ENCODE peak calls at places on chromosome 1, in ten cellular contexts. K, Z, T, X, B, L, V, H, F and A are unnamed samples.
A peak's percentile ranks its signal among the peaks of the same experiment; 100 is the strongest.

GRCh38 chr1:172185206-172185605 is 235.3 kb upstream of the C1orf105 start:
- DNase-seq in L (no peak), F (no peak), X (no peak), B (no peak), H (no peak), V (no peak), Z (no peak), K (no peak), T (no peak), A (no peak)

GRCh38 chr1:8460784-8461183 is 142.9 kb downstream of the SLC45A1 start:
- DNase-seq in F (no peak), H (no peak), X (no peak), Z (no peak), T (no peak), L (no peak), B (no peak), V (no peak), K (no peak), A (no peak)

GRCh38 chr1:64539808-64540207 is 69.9 kb downstream of the CACHD1 start:
- DNase-seq in H (peak; percentile 69), L (peak; percentile 48), T (no peak), X (no peak), F (peak; percentile 87), B (no peak), Z (no peak), V (no peak), K (peak; percentile 2), A (no peak)

GRCh38 chr1:36576118-36576517 is 93.4 kb upstream of the CSF3R start:
- DNase-seq in V (peak; percentile 72), Z (peak; percentile 37), K (peak; percentile 64), F (peak; percentile 53), H (peak; percentile 36), L (no peak), T (peak; percentile 63), X (peak; percentile 69), B (peak; percentile 65), A (peak; percentile 65)

GRCh38 chr1:5348732-5349465 is 643.3 kb downstream of the NPHP4 start:
- DNase-seq in Z (no peak), V (no peak), H (no peak), X (no peak), K (no peak), L (no peak), B (no peak), T (no peak), F (no peak), A (no peak)

GRCh38 chr1:237187854-237188253 is 145.9 kb downstream of the RYR2 start:
- DNase-seq in V (no peak), K (no peak), F (no peak), T (no peak), X (no peak), B (no peak), L (no peak), H (no peak), Z (no peak), A (no peak)

GRCh38 chr1:25549273-25550154 is 6.1 kb downstream of the LDLRAP1 start:
- DNase-seq in X (no peak), V (peak; percentile 77), K (peak; percentile 84), B (no peak), L (peak; percentile 95), Z (peak; percentile 57), T (peak; percentile 82), F (peak; percentile 57), H (peak; percentile 40), A (no peak)

GRCh38 chr1:205633421-205633976 is 1.7 kb upstream of the ELK4 start:
- DNase-seq in K (no peak), L (no peak), Z (no peak), V (no peak), H (no peak), F (peak; percentile 63), B (no peak), X (no peak), T (no peak), A (no peak)

GRCh38 chr1:110896090-110896489 is 23.1 kb downstream of the CD53 start:
- DNase-seq in F (no peak), T (no peak), H (no peak), L (no peak), B (peak; percentile 20), X (no peak), V (no peak), Z (no peak), K (no peak), A (no peak)

GRCh38 chr1:107870691-107871090 is 94.3 kb downstream of the VAV3 start:
- DNase-seq in K (no peak), Z (no peak), B (no peak), F (peak; percentile 54), L (no peak), X (no peak), V (no peak), T (no peak), H (no peak), A (no peak)

GRCh38 chr1:63322248-63322943 is at the start of gene FOXD3:
- DNase-seq in V (peak; percentile 79), X (peak; percentile 59), H (peak; percentile 52), F (peak; percentile 46), T (peak; percentile 65), K (peak; percentile 7), L (peak; percentile 71), B (no peak), Z (no peak), A (peak; percentile 93)

GRCh38 chr1:187853505-187853904 is 1024.8 kb downstream of the PLA2G4A start:
- DNase-seq in F (no peak), T (no peak), L (no peak), B (no peak), Z (no peak), X (no peak), V (no peak), K (no peak), H (no peak), A (no peak)

GRCh38 chr1:198749279-198749678 is 110.4 kb downstream of the PTPRC start:
- DNase-seq in Z (no peak), T (no peak), X (no peak), K (no peak), H (no peak), V (no peak), B (no peak), F (no peak), L (no peak), A (no peak)

GRCh38 chr1:47023268-47024137 is at the start of gene CYP4X1:
- DNase-seq in B (no peak), X (no peak), Z (no peak), F (peak; percentile 64), K (no peak), L (peak; percentile 45), H (peak; percentile 68), V (peak; percentile 72), T (peak; percentile 50), A (peak; percentile 13)

GRCh38 chr1:66436378-66437135 is 97.4 kb upstream of the SGIP1 start:
- DNase-seq in Z (no peak), B (no peak), T (no peak), K (peak; percentile 56), V (no peak), H (no peak), X (peak; percentile 52), L (no peak), F (peak; percentile 70), A (peak; percentile 18)

GRCh38 chr1:51421961-51422360 is 91.6 kb upstream of the TTC39A start:
- DNase-seq in Z (no peak), V (no peak), H (no peak), K (no peak), L (no peak), T (no peak), B (no peak), X (no peak), F (peak; percentile 77), A (peak; percentile 22)

GRCh38 chr1:33790577-33790976 is 73.3 kb upstream of the HMGB4 start:
- DNase-seq in L (no peak), B (no peak), F (no peak), Z (no peak), V (no peak), T (no peak), X (no peak), K (no peak), H (no peak), A (no peak)

GRCh38 chr1:186487163-186487562 is 26.2 kb upstream of the PDC start:
- DNase-seq in H (no peak), F (no peak), B (no peak), X (no peak), T (no peak), Z (no peak), L (no peak), K (no peak), V (no peak), A (no peak)

DNA sequence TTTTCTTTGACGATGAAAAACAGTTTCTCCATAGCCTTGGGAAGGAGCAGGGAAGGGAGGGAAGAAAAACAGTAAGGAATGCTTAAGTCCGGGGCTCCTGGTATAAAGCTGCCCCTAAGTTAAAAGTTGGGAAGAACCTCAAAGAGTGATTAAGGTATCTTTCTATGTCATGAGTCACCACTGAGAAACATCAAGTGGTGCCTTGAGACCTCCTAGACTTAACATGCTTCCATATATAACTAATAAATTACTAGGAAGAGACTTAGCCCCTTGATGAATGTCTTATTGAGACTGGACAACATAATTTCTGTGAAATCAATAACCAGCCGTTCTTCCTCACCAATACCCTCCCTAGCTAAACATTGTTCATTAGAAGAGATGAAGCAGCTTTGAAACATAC is 121.8 kb upstream of the SLC44A3 start:
- DNase-seq in T (no peak), L (no peak), V (no peak), X (no peak), Z (no peak), F (no peak), B (no peak), H (no peak), K (no peak), A (no peak)
- H3K4me1 ChIP-seq in T (no peaks in the 10 kb centered on the region), L (peaks cover 8% of the 10 kb centered on the region), V (no peaks in the 10 kb centered on the region), X (peaks cover 44% of the 10 kb centered on the region), Z (no peaks in the 10 kb centered on the region), F (no peaks in the 10 kb centered on the region), B (peaks cover 24% of the 10 kb centered on the region), H (no peaks in the 10 kb centered on the region), K (peaks cover 16% of the 10 kb centered on the region), A (peaks cover 5% of the 10 kb centered on the region)

GRCh38 chr1:22494943-22495579 is 43.4 kb downstream of the ZBTB40 start:
- DNase-seq in K (no peak), H (no peak), L (no peak), Z (no peak), X (no peak), T (no peak), B (no peak), V (no peak), F (no peak), A (no peak)
- H3K4me3 ChIP-seq in K (no peak overlapping the region), H (no peak overlapping the region), L (no peak overlapping the region), Z (no peak overlapping the region), X (no peak overlapping the region), T (no peak overlapping the region), B (no peak overlapping the region), V (no peak overlapping the region), F (no peak overlapping the region), A (no peak overlapping the region)

GRCh38 chr1:93713247-93713764 is 31.7 kb upstream of the BCAR3 start:
- DNase-seq in K (no peak), L (no peak), F (no peak), H (no peak), X (no peak), B (no peak), T (no peak), Z (no peak), V (no peak), A (no peak)
- H3K4me1 ChIP-seq in K (peaks cover 18% of the 10 kb centered on the region), L (no peaks in the 10 kb centered on the region), F (peaks cover 29% of the 10 kb centered on the region), H (peaks cover 51% of the 10 kb centered on the region), X (peaks cover 58% of the 10 kb centered on the region), B (peaks cover 12% of the 10 kb centered on the region), T (peaks cover 9% of the 10 kb centered on the region), Z (peaks cover 3% of the 10 kb centered on the region), V (peaks cover 13% of the 10 kb centered on the region), A (no peaks in the 10 kb centered on the region)

GRCh38 chr1:41714613-41715389 is 203.9 kb downstream of the HIVEP3 start:
- DNase-seq in B (no peak), Z (no peak), V (no peak), H (no peak), F (no peak), L (no peak), T (peak; percentile 36), K (no peak), X (no peak), A (no peak)
- H3K4me3 ChIP-seq in B (no peak overlapping the region), Z (no peak overlapping the region), V (no peak overlapping the region), H (no peak overlapping the region), F (no peak overlapping the region), L (no peak overlapping the region), T (no peak overlapping the region), K (no peak overlapping the region), X (no peak overlapping the region), A (no peak overlapping the region)